ENCODE peak calls at places on chromosomes 12 and 14, in six cellular contexts. J is pancreas, Y is mesenchymal stem cell, T is left ventricle myocardium inferior, A is PC-3, Z is kidney. D is an unnamed sample. For H3K4me1, the result is how much of the 10 kb centered on the place peaks cover.

GRCh38 chr12:104565606-104566243 is 109.0 kb downstream of the CHST11 start:
- DNase-seq in J (no peak), Y (no peak), T (no peak), A (no peak), Z (no peak), D (no peak)

GRCh38 chr14:85003805-85004204 is 526.1 kb upstream of the FLRT2 start:
- DNase-seq in J (no peak), Y (no peak), T (no peak), A (no peak), Z (no peak), D (no peak)

GRCh38 chr12:75706786-75707605 is 195.6 kb upstream of the KRR1 start:
- DNase-seq in J (no peak), Y (peak), T (no peak), A (no peak), Z (no peak), D (no peak)

GRCh38 chr14:105206873-105207272 is 25.8 kb upstream of the NUDT14 start:
- DNase-seq in J (no peak), Y (no peak), T (no peak), A (no peak), Z (no peak), D (no peak)

GRCh38 chr12:107594995-107595394 is 90.6 kb upstream of the PWP1 start:
- DNase-seq in J (no peak), Y (no peak), T (no peak), A (peak), Z (no peak), D (no peak)

GRCh38 chr14:103445783-103446182 is 60.6 kb downstream of the MARK3 start:
- DNase-seq in J (no peak), Y (no peak), T (no peak), A (no peak), Z (no peak), D (no peak)

GRCh38 chr12:125804660-125805059 is 739.4 kb downstream of the AACS start:
- DNase-seq in J (no peak), Y (no peak), T (no peak), A (no peak), Z (no peak), D (no peak)

GRCh38 chr12:1797011-1797901 is 23.1 kb upstream of the LRTM2 start:
- DNase-seq in J (peak), Y (no peak), T (peak), A (no peak), Z (peak), D (peak)

GRCh38 chr12:42482820-42483533 is 106.6 kb downstream of the PRICKLE1 start:
- DNase-seq in J (peak), Y (peak), T (peak), A (peak), Z (peak), D (peak)

GRCh38 chr12:28955491-28955890 is 193.6 kb upstream of the FAR2 start:
- DNase-seq in J (no peak), Y (no peak), T (no peak), A (no peak), Z (no peak), D (no peak)

GRCh38 chr12:88952543-88952942 is 372.3 kb upstream of the KITLG start:
- DNase-seq in J (no peak), Y (peak), T (no peak), A (peak), Z (no peak), D (no peak)

GRCh38 chr12:109731806-109732205 is 18.2 kb downstream of the FAM222A start:
- DNase-seq in J (no peak), Y (no peak), T (peak), A (no peak), Z (peak), D (peak)

GRCh38 chr12:123973552-123974341 is 732 bp downstream of the ZNF664 start:
- DNase-seq in J (peak), Y (no peak), T (peak), A (peak), Z (peak), D (peak)

GRCh38 chr12:45435945-45436710 is 220.2 kb downstream of the ANO6 start:
- DNase-seq in J (no peak), Y (no peak), T (no peak), A (no peak), Z (no peak), D (no peak)

GRCh38 chr12:106131671-106132070 is 7.1 kb downstream of the NUAK1 start:
- DNase-seq in J (no peak), Y (peak), T (no peak), A (no peak), Z (no peak), D (no peak)

GRCh38 chr12:48078901-48079300 is 27.0 kb downstream of the SENP1 start:
- DNase-seq in J (no peak), Y (peak), T (no peak), A (no peak), Z (no peak), D (no peak)

GRCh38 chr12:94074970-94075695 is 73.2 kb upstream of the PLXNC1 start:
- DNase-seq in J (no peak), Y (peak), T (peak), A (peak), Z (peak), D (peak)

GRCh38 chr14:50961606-50962259 is 17.4 kb upstream of the PYGL start:
- DNase-seq in J (no peak), Y (peak), T (no peak), A (peak), Z (no peak), D (no peak)

GRCh38 chr12:93530358-93530757 is 42.1 kb upstream of the SOCS2 start:
- DNase-seq in J (no peak), Y (no peak), T (no peak), A (no peak), Z (no peak), D (no peak)

GRCh38 chr14:52848626-52849025 is 57.2 kb upstream of the GNPNAT1 start:
- DNase-seq in J (no peak), Y (peak), T (no peak), A (no peak), Z (no peak), D (no peak)

GRCh38 chr14:64137657-64138290 is 156.4 kb downstream of the ESR2 start:
- DNase-seq in J (no peak), Y (peak), T (no peak), A (peak), Z (no peak), D (no peak)

GRCh38 chr14:88482524-88482923 is 72.3 kb downstream of the PTPN21 start:
- DNase-seq in J (no peak), Y (no peak), T (no peak), A (no peak), Z (no peak), D (no peak)

GRCh38 chr12:13075786-13076570 is 27.5 kb downstream of the GSG1 start:
- DNase-seq in J (no peak), Y (no peak), T (no peak), A (no peak), Z (no peak), D (no peak)

GRCh38 chr12:11821386-11821785 is 171.9 kb downstream of the ETV6 start:
- DNase-seq in J (no peak), Y (no peak), T (no peak), A (no peak), Z (no peak), D (no peak)

GRCh38 chr14:34043627-34044372 is 92.9 kb upstream of the EGLN3 start:
- DNase-seq in J (no peak), Y (no peak), T (no peak), A (peak), Z (no peak), D (no peak)

GRCh38 chr12:69686731-69687130 is 12.4 kb downstream of the BEST3 start:
- DNase-seq in J (no peak), Y (no peak), T (no peak), A (no peak), Z (no peak), D (no peak)

GRCh38 chr12:49264466-49264872 is 413 bp upstream of the TUBA1C start:
- DNase-seq in J (no peak), Y (no peak), T (no peak), A (no peak), Z (no peak), D (no peak)

GRCh38 chr14:69014829-69015259 is 35.7 kb upstream of the ACTN1 start:
- DNase-seq in J (no peak), Y (peak), T (no peak), A (peak), Z (peak), D (peak)

GRCh38 chr12:124281309-124281708 is 13.6 kb upstream of the RFLNA start:
- DNase-seq in J (no peak), Y (no peak), T (no peak), A (no peak), Z (no peak), D (no peak)

GRCh38 chr12:116880817-116881324 is 370 bp downstream of the HRK start:
- DNase-seq in J (peak), Y (peak), T (peak), A (peak), Z (peak), D (no peak)

GRCh38 chr12:19710811-19711793 is 271.8 kb downstream of the AEBP2 start:
- DNase-seq in J (no peak), Y (peak), T (no peak), A (no peak), Z (no peak), D (peak)

GRCh38 chr12:63967358-63967757 is 122.9 kb downstream of the SRGAP1 start:
- DNase-seq in J (no peak), Y (no peak), T (no peak), A (peak), Z (no peak), D (no peak)

GRCh38 chr14:31268216-31268615 is 60.6 kb upstream of the HECTD1 start:
- DNase-seq in J (no peak), Y (no peak), T (no peak), A (no peak), Z (no peak), D (no peak)

GRCh38 chr12:13817131-13817530 is 164.3 kb downstream of the GRIN2B start:
- DNase-seq in J (no peak), Y (no peak), T (no peak), A (no peak), Z (no peak), D (peak)

GRCh38 chr14:74875941-74876913 is at the start of gene PROX2:
- DNase-seq in J (no peak), Y (no peak), T (no peak), A (no peak), Z (no peak), D (no peak)

GRCh38 chr12:47088021-47088944 is 8.5 kb upstream of the AMIGO2 start:
- DNase-seq in J (no peak), Y (peak), T (no peak), A (no peak), Z (no peak), D (no peak)

GRCh38 chr14:33073023-33073422 is 134.3 kb downstream of the NPAS3 start:
- DNase-seq in J (no peak), Y (no peak), T (no peak), A (peak), Z (no peak), D (no peak)

GRCh38 chr12:105974738-105975137 is 164.0 kb downstream of the NUAK1 start:
- DNase-seq in J (no peak), Y (no peak), T (no peak), A (no peak), Z (no peak), D (no peak)

GRCh38 chr14:24194873-24195185 is 412 bp downstream of the TM9SF1 start:
- DNase-seq in J (no peak), Y (no peak), T (no peak), A (no peak), Z (no peak), D (no peak)

GRCh38 chr14:24195186-24196070 is at the start of gene TM9SF1:
- DNase-seq in J (peak), Y (peak), T (peak), A (peak), Z (peak), D (peak)

GRCh38 chr14:24192933-24193332 is 2.3 kb downstream of the TM9SF1 start:
- DNase-seq in J (no peak), Y (no peak), T (no peak), A (no peak), Z (no peak), D (no peak)

GRCh38 chr14:24196071-24197061 is 1.1 kb upstream of the TM9SF1 start:
- DNase-seq in J (no peak), Y (peak), T (no peak), A (peak), Z (peak), D (no peak)

DNA sequence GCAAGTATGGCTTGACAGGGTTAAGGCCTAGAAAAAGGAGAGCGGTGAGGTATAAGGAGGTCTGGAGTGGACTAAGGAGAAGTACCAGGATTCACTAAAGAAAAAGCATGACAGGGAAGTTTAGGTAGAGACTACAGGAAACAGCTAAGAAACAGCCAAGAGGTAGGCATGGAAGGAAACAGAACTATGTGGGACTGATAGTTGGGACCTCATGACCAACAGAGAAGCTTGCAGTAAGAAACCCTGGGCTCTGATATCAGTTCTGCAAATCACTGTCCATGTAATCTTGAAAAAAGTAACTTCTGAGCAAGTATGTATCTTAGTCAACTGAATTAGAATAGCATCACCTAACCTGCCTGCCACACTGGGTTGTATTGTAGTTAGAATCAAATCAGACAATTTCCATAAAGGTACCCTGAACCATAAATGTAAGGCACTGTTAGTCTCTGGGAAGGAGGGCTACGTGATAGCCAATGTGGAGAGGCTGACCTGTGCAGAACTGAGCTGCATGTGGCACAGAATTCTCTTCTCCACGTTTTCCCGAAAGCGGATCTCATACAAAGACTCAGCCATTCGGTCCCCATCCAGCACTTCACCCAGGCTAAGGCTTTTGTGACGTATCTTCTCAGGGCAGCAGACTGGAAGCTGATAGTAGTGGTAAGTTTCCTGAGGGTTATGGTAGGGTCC is 912 bp downstream of the TM9SF1 start:
- DNase-seq in J (no peak), Y (peak), T (no peak), A (no peak), Z (no peak), D (no peak)
- H3K27ac ChIP-seq in J (peak), Y (no peak), T (peak), A (no peak), Z (peak), D (peak)

GRCh38 chr12:8913702-8914032 is 642 bp upstream of the PHC1 start:
- DNase-seq in J (no peak), Y (no peak), T (no peak), A (no peak), Z (no peak), D (no peak)

GRCh38 chr12:8914716-8915526 is 612 bp downstream of the PHC1 start:
- DNase-seq in J (peak), Y (peak), T (peak), A (peak), Z (peak), D (peak)

GRCh38 chr12:8916154-8916553 is 1.8 kb downstream of the PHC1 start:
- DNase-seq in J (no peak), Y (no peak), T (no peak), A (no peak), Z (no peak), D (no peak)

GRCh38 chr12:8917751-8918150 is 3.4 kb downstream of the PHC1 start:
- DNase-seq in J (no peak), Y (peak), T (no peak), A (no peak), Z (no peak), D (no peak)

DNA sequence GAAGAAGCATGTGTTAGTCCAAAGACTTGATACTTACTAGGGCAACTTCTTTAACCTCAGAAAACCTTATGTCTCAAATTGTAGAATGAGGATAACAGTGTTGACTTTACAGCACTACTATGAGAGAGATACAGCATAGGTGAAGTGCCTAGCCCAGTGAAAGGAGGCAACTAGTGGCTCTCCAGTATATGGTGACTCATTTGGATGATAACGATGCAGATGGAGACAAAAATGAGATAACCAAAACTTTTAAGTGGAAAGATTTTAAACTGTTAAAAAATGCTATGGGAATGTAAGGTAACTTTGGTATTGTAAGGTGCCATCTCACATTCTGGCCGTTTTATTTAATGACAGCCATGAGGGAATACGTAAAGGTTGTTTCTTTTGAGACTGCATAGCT is 2.7 kb downstream of the PHC1 start:
- DNase-seq in J (no peak), Y (no peak), T (no peak), A (no peak), Z (no peak), D (no peak)
- H3K4me3 ChIP-seq in J (no peak), Y (no peak), T (no peak), A (no peak), Z (no peak), D (no peak)

GRCh38 chr14:61334197-61334701 is 12.9 kb downstream of the PRKCH start:
- DNase-seq in J (no peak), Y (no peak), T (no peak), A (no peak), Z (no peak), D (no peak)

GRCh38 chr14:61332658-61333029 is 11.3 kb downstream of the PRKCH start:
- DNase-seq in J (no peak), Y (no peak), T (no peak), A (no peak), Z (no peak), D (no peak)

GRCh38 chr14:61329478-61330051 is 8.2 kb downstream of the PRKCH start:
- DNase-seq in J (no peak), Y (no peak), T (no peak), A (no peak), Z (no peak), D (no peak)

GRCh38 chr14:61330511-61330910 is 9.1 kb downstream of the PRKCH start:
- DNase-seq in J (no peak), Y (no peak), T (no peak), A (no peak), Z (no peak), D (no peak)

DNA sequence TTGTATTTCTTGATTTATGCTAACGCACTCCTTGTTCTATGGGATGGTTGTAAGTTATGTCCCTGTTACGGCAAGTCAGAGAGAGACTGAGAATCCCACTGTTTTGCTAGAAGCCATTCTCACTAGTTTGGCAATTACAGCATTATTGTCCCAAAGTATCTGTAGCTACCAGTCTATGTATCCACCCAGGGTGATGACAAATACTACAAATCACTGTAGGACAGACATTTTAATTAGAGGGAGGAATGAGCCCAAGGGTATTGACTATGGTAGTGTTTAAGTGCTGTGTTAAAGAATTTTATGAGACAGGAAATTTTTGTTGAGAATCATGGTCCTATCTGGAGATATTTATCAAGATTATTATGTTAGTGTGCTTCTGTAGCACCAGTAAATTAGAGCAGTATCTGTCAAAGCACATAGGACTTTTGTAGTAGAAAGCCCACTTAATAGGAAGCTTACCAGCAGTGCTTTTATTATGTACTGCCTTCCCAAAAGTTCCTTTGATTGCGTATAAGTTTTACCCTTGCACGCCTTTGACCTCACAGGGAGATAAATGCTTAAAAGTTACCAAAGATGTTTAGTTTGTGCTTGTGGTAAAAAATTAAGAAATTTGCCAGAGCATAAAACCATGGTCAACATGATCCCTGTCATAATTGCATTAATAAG is 10.7 kb downstream of the PRKCH start:
- DNase-seq in J (no peak), Y (no peak), T (no peak), A (peak), Z (no peak), D (no peak)
- H3K4me1 ChIP-seq in J (under half), Y (under half), T (half or more), A (under half), Z (under half), D (under half)

DNA sequence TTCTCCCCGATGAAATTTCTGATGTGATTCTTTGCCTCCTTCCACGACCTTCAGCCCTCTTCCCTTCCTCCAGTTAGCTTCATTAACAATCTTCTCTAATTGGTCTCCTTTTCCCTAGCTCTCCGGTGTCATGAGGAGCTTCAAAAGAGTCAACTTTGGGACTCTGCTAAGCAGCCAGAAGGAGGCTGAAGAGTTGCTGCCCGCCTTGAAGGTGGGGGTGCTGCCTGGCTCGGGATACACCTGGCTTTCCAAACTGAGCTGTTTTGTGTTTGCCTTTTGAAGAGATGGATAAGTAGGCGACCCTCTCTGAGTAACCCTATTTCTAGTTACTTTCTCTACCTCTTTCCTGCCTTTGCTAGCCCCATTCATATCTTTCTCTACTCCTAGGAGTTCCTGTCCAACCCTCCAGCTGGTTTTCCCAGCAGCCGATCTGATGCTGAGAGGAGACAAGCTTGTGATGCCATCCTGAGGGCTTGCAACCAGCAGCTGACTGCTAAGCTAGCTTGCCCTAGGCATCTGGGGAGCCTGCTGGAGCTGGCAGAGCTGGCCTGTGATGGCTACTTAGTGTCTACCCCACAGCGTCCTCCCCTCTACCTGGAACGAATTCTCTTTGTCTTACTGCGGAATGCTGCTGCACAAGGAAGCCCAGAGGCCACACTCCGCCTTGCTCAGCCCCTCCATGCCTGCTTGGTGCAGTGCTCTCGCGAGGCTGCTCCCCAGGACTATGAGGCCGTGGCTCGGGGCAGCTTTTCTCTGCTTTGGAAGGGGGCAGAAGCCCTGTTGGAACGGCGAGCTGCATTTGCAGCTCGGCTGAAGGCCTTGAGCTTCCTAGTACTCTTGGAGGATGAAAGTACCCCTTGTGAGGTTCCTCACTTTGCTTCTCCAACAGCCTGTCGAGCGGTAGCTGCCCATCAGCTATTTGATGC is 801 bp downstream of the ESPL1 start:
- DNase-seq in J (no peak), Y (peak), T (no peak), A (no peak), Z (peak), D (no peak)
- H3K27ac ChIP-seq in J (no peak), Y (no peak), T (peak), A (peak), Z (no peak), D (no peak)

D was measured in aorta.